ENCODE peak calls at places on chromosomes 7 and 10, in five cellular contexts. One of them, this sample, is unnamed.

GRCh38 chr7:39228946-39229345 is 251.2 kb downstream of the POU6F2 start:
- DNase-seq in AG04450: no peak
- DNase-seq in pancreas: no peak
- DNase-seq in progenitor cell of endocrine pancreas: no peak
- DNase-seq in colonic mucosa: no peak
- DNase-seq in this sample: no peak

GRCh38 chr10:125514206-125515162 is 168.5 kb downstream of the TEX36 start:
- DNase-seq in AG04450: no peak
- DNase-seq in pancreas: no peak
- DNase-seq in progenitor cell of endocrine pancreas: no peak
- DNase-seq in colonic mucosa: no peak
- DNase-seq in this sample: no peak

GRCh38 chr7:48455363-48455762 is 284.1 kb downstream of the ABCA13 start:
- DNase-seq in AG04450: no peak
- DNase-seq in pancreas: no peak
- DNase-seq in progenitor cell of endocrine pancreas: no peak
- DNase-seq in colonic mucosa: no peak
- DNase-seq in this sample: no peak

GRCh38 chr10:124249812-124250432 is 156.5 kb upstream of the CHST15 start:
- DNase-seq in AG04450: no peak
- DNase-seq in pancreas: no peak
- DNase-seq in progenitor cell of endocrine pancreas: no peak
- DNase-seq in colonic mucosa: no peak
- DNase-seq in this sample: no peak

GRCh38 chr10:49056356-49056755 is 59.0 kb downstream of the VSTM4 start:
- DNase-seq in AG04450: no peak
- DNase-seq in pancreas: no peak
- DNase-seq in progenitor cell of endocrine pancreas: no peak
- DNase-seq in colonic mucosa: no peak
- DNase-seq in this sample: peak

GRCh38 chr7:76383089-76383944 is 24.5 kb upstream of the YWHAG start:
- DNase-seq in AG04450: no peak
- DNase-seq in pancreas: no peak
- DNase-seq in progenitor cell of endocrine pancreas: no peak
- DNase-seq in colonic mucosa: no peak
- DNase-seq in this sample: no peak

GRCh38 chr10:44922021-44922420 is 10.9 kb downstream of the TMEM72 start:
- DNase-seq in AG04450: no peak
- DNase-seq in pancreas: no peak
- DNase-seq in progenitor cell of endocrine pancreas: no peak
- DNase-seq in colonic mucosa: no peak
- DNase-seq in this sample: no peak

GRCh38 chr7:19707240-19707639 is 1.6 kb downstream of the POLR1F start:
- DNase-seq in AG04450: no peak
- DNase-seq in pancreas: no peak
- DNase-seq in progenitor cell of endocrine pancreas: no peak
- DNase-seq in colonic mucosa: no peak
- DNase-seq in this sample: no peak

GRCh38 chr10:130121486-130122079 is 11.0 kb upstream of the C10orf143 start:
- DNase-seq in AG04450: no peak
- DNase-seq in pancreas: no peak
- DNase-seq in progenitor cell of endocrine pancreas: no peak
- DNase-seq in colonic mucosa: no peak
- DNase-seq in this sample: no peak